ENCODE peak calls at places on chromosome 2, in seven cellular contexts. One of them, this sample, is unnamed.

GRCh38 chr2:128490321-128490720 is 171.7 kb upstream of the HS6ST1 start:
- DNase-seq in heart right ventricle: no peak
- DNase-seq in mammary epithelial cell: no peak
- DNase-seq in tibial artery: peak; percentile 10
- DNase-seq in ovary: no peak
- DNase-seq in GM12878: no peak
- DNase-seq in A673: no peak
- DNase-seq in this sample: no peak

GRCh38 chr2:16629044-16629443 is 36.6 kb downstream of the CYRIA start:
- DNase-seq in heart right ventricle: no peak
- DNase-seq in mammary epithelial cell: no peak
- DNase-seq in tibial artery: no peak
- DNase-seq in ovary: no peak
- DNase-seq in GM12878: no peak
- DNase-seq in A673: no peak
- DNase-seq in this sample: no peak

GRCh38 chr2:19706332-19706731 is 195.5 kb downstream of the TTC32 start:
- DNase-seq in heart right ventricle: no peak
- DNase-seq in mammary epithelial cell: peak; percentile 54
- DNase-seq in tibial artery: no peak
- DNase-seq in ovary: no peak
- DNase-seq in GM12878: no peak
- DNase-seq in A673: no peak
- DNase-seq in this sample: no peak

GRCh38 chr2:173571021-173571821 is 216.5 kb downstream of the CDCA7 start:
- DNase-seq in heart right ventricle: no peak
- DNase-seq in mammary epithelial cell: peak; percentile 30
- DNase-seq in tibial artery: no peak
- DNase-seq in ovary: no peak
- DNase-seq in GM12878: no peak
- DNase-seq in A673: peak; percentile 61
- DNase-seq in this sample: no peak

GRCh38 chr2:230441188-230441897 is 25.3 kb downstream of the SP100 start:
- DNase-seq in heart right ventricle: no peak
- DNase-seq in mammary epithelial cell: no peak
- DNase-seq in tibial artery: no peak
- DNase-seq in ovary: no peak
- DNase-seq in GM12878: peak; percentile 35
- DNase-seq in A673: no peak
- DNase-seq in this sample: no peak

GRCh38 chr2:58532641-58533040 is 291.5 kb upstream of the FANCL start:
- DNase-seq in heart right ventricle: no peak
- DNase-seq in mammary epithelial cell: peak; percentile 17
- DNase-seq in tibial artery: no peak
- DNase-seq in ovary: no peak
- DNase-seq in GM12878: no peak
- DNase-seq in A673: no peak
- DNase-seq in this sample: no peak

GRCh38 chr2:68726608-68727367 is 7.8 kb upstream of the ARHGAP25 start:
- DNase-seq in heart right ventricle: no peak
- DNase-seq in mammary epithelial cell: peak; percentile 34
- DNase-seq in tibial artery: no peak
- DNase-seq in ovary: no peak
- DNase-seq in GM12878: peak; percentile 68
- DNase-seq in A673: no peak
- DNase-seq in this sample: no peak

GRCh38 chr2:191245869-191246531 is 796 bp downstream of the MYO1B start:
- DNase-seq in heart right ventricle: peak; percentile 81
- DNase-seq in mammary epithelial cell: peak; percentile 77
- DNase-seq in tibial artery: peak; percentile 75
- DNase-seq in ovary: peak; percentile 69
- DNase-seq in GM12878: no peak
- DNase-seq in A673: peak; percentile 86
- DNase-seq in this sample: peak; percentile 88

GRCh38 chr2:217853301-217853881 is 149.4 kb downstream of the TNS1 start:
- DNase-seq in heart right ventricle: no peak
- DNase-seq in mammary epithelial cell: peak; percentile 59
- DNase-seq in tibial artery: no peak
- DNase-seq in ovary: no peak
- DNase-seq in GM12878: no peak
- DNase-seq in A673: no peak
- DNase-seq in this sample: no peak

GRCh38 chr2:55112229-55113016 is 62.2 kb upstream of the RTN4 start:
- DNase-seq in heart right ventricle: peak; percentile 84
- DNase-seq in mammary epithelial cell: no peak
- DNase-seq in tibial artery: peak; percentile 92
- DNase-seq in ovary: peak; percentile 85
- DNase-seq in GM12878: no peak
- DNase-seq in A673: no peak
- DNase-seq in this sample: peak; percentile 77

GRCh38 chr2:64608867-64609228 is 44.9 kb downstream of the SERTAD2 start:
- DNase-seq in heart right ventricle: no peak
- DNase-seq in mammary epithelial cell: no peak
- DNase-seq in tibial artery: no peak
- DNase-seq in ovary: peak; percentile 33
- DNase-seq in GM12878: no peak
- DNase-seq in A673: no peak
- DNase-seq in this sample: no peak

GRCh38 chr2:42979416-42979869 is 187.1 kb upstream of the HAAO start:
- DNase-seq in heart right ventricle: no peak
- DNase-seq in mammary epithelial cell: no peak
- DNase-seq in tibial artery: no peak
- DNase-seq in ovary: peak; percentile 12
- DNase-seq in GM12878: no peak
- DNase-seq in A673: no peak
- DNase-seq in this sample: no peak

GRCh38 chr2:63049291-63050185 is 1.1 kb upstream of the OTX1 start:
- DNase-seq in heart right ventricle: no peak
- DNase-seq in mammary epithelial cell: no peak
- DNase-seq in tibial artery: no peak
- DNase-seq in ovary: peak; percentile 18
- DNase-seq in GM12878: no peak
- DNase-seq in A673: no peak
- DNase-seq in this sample: no peak

GRCh38 chr2:45354776-45355175 is 256.3 kb downstream of the SRBD1 start:
- DNase-seq in heart right ventricle: no peak
- DNase-seq in mammary epithelial cell: no peak
- DNase-seq in tibial artery: no peak
- DNase-seq in ovary: no peak
- DNase-seq in GM12878: no peak
- DNase-seq in A673: no peak
- DNase-seq in this sample: no peak

GRCh38 chr2:178315488-178315948 is 121.2 kb downstream of the OSBPL6 start:
- DNase-seq in heart right ventricle: no peak
- DNase-seq in mammary epithelial cell: no peak
- DNase-seq in tibial artery: no peak
- DNase-seq in ovary: no peak
- DNase-seq in GM12878: no peak
- DNase-seq in A673: no peak
- DNase-seq in this sample: no peak

GRCh38 chr2:10717630-10718029 is 3.8 kb upstream of the ATP6V1C2 start:
- DNase-seq in heart right ventricle: no peak
- DNase-seq in mammary epithelial cell: peak; percentile 85
- DNase-seq in tibial artery: no peak
- DNase-seq in ovary: no peak
- DNase-seq in GM12878: no peak
- DNase-seq in A673: peak; percentile 72
- DNase-seq in this sample: no peak

GRCh38 chr2:9235388-9236344 is 29.1 kb downstream of the ASAP2 start:
- DNase-seq in heart right ventricle: no peak
- DNase-seq in mammary epithelial cell: peak; percentile 86
- DNase-seq in tibial artery: no peak
- DNase-seq in ovary: no peak
- DNase-seq in GM12878: no peak
- DNase-seq in A673: peak; percentile 60
- DNase-seq in this sample: peak; percentile 57

GRCh38 chr2:39325966-39326365 is 82.2 kb upstream of the CDKL4 start:
- DNase-seq in heart right ventricle: no peak
- DNase-seq in mammary epithelial cell: no peak
- DNase-seq in tibial artery: no peak
- DNase-seq in ovary: no peak
- DNase-seq in GM12878: no peak
- DNase-seq in A673: no peak
- DNase-seq in this sample: no peak

GRCh38 chr2:29123584-29124349 is 8.6 kb downstream of the CLIP4 start:
- DNase-seq in heart right ventricle: no peak
- DNase-seq in mammary epithelial cell: peak; percentile 92
- DNase-seq in tibial artery: no peak
- DNase-seq in ovary: no peak
- DNase-seq in GM12878: no peak
- DNase-seq in A673: no peak
- DNase-seq in this sample: no peak

GRCh38 chr2:138744709-138745108 is 35.5 kb downstream of the NXPH2 start:
- DNase-seq in heart right ventricle: no peak
- DNase-seq in mammary epithelial cell: no peak
- DNase-seq in tibial artery: no peak
- DNase-seq in ovary: no peak
- DNase-seq in GM12878: no peak
- DNase-seq in A673: no peak
- DNase-seq in this sample: no peak

GRCh38 chr2:120516323-120517314 is 170.7 kb downstream of the INHBB start:
- DNase-seq in heart right ventricle: no peak
- DNase-seq in mammary epithelial cell: no peak
- DNase-seq in tibial artery: no peak
- DNase-seq in ovary: no peak
- DNase-seq in GM12878: no peak
- DNase-seq in A673: no peak
- DNase-seq in this sample: no peak

GRCh38 chr2:44184106-44184505 is 15.4 kb downstream of the PPM1B start:
- DNase-seq in heart right ventricle: no peak
- DNase-seq in mammary epithelial cell: no peak
- DNase-seq in tibial artery: no peak
- DNase-seq in ovary: no peak
- DNase-seq in GM12878: no peak
- DNase-seq in A673: no peak
- DNase-seq in this sample: no peak

GRCh38 chr2:200408428-200409311 is 101.2 kb downstream of the KCTD18 start:
- DNase-seq in heart right ventricle: no peak
- DNase-seq in mammary epithelial cell: peak; percentile 76
- DNase-seq in tibial artery: no peak
- DNase-seq in ovary: no peak
- DNase-seq in GM12878: no peak
- DNase-seq in A673: peak; percentile 38
- DNase-seq in this sample: no peak

GRCh38 chr2:180983468-180984388 is 3.3 kb downstream of the UBE2E3 start:
- DNase-seq in heart right ventricle: peak; percentile 10
- DNase-seq in mammary epithelial cell: peak; percentile 54
- DNase-seq in tibial artery: no peak
- DNase-seq in ovary: no peak
- DNase-seq in GM12878: no peak
- DNase-seq in A673: peak; percentile 77
- DNase-seq in this sample: no peak

GRCh38 chr2:3482363-3482821 is 36.9 kb downstream of the ADI1 start:
- DNase-seq in heart right ventricle: no peak
- DNase-seq in mammary epithelial cell: no peak
- DNase-seq in tibial artery: peak; percentile 62
- DNase-seq in ovary: peak; percentile 14
- DNase-seq in GM12878: no peak
- DNase-seq in A673: no peak
- DNase-seq in this sample: peak; percentile 69

GRCh38 chr2:169983506-169983905 is 156.3 kb downstream of the UBR3 start:
- DNase-seq in heart right ventricle: no peak
- DNase-seq in mammary epithelial cell: no peak
- DNase-seq in tibial artery: no peak
- DNase-seq in ovary: no peak
- DNase-seq in GM12878: no peak
- DNase-seq in A673: no peak
- DNase-seq in this sample: no peak
- H3K9me3 ChIP-seq in heart right ventricle: no peaks in the 10 kb centered on the region
- H3K9me3 ChIP-seq in mammary epithelial cell: no peaks in the 10 kb centered on the region
- H3K9me3 ChIP-seq in tibial artery: no peaks in the 10 kb centered on the region
- H3K9me3 ChIP-seq in ovary: no peaks in the 10 kb centered on the region
- H3K9me3 ChIP-seq in GM12878: no peaks in the 10 kb centered on the region
- H3K9me3 ChIP-seq in A673: no peaks in the 10 kb centered on the region
- H3K9me3 ChIP-seq in this sample: no peaks in the 10 kb centered on the region

DNA sequence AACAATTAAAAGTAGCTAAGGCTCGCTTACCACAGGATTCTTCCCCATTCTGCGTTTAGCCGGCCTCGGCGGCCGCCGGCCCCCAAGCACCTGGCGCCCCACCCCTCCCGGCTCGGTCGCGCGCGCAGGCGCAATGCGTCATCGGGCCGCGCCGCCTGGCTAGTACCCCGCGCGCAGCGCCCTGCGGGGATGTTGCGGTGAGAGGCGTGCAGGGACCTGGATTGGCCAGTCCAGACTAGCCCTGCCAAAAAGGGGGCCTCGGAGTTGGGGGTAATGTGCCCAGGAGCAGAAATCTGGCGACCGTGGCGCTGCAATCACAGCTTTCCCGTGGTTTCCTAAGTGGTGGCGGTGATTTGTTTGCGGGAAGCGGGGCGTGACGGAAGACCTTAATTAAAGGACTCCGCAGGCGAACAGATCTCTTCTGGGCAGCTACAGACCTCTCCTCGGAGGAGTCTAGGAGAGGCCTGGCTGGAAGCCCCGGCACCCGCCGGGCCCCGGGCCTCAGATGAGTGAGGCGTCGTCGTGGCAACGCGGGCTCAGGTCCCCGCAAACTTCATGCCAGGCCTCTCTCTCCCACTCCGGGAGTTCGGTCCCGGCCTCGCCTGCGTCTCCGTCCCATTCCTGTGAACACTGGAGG is 606 bp downstream of the TMEM237 start:
- DNase-seq in heart right ventricle: peak; percentile 76
- DNase-seq in mammary epithelial cell: peak; percentile 81
- DNase-seq in tibial artery: peak; percentile 87
- DNase-seq in ovary: peak; percentile 85
- DNase-seq in GM12878: peak; percentile 1
- DNase-seq in A673: peak; percentile 88
- DNase-seq in this sample: peak; percentile 95
- H3K9me3 ChIP-seq in heart right ventricle: no peaks in the 10 kb centered on the region
- H3K9me3 ChIP-seq in mammary epithelial cell: no peaks in the 10 kb centered on the region
- H3K9me3 ChIP-seq in tibial artery: no peaks in the 10 kb centered on the region
- H3K9me3 ChIP-seq in ovary: no peaks in the 10 kb centered on the region
- H3K9me3 ChIP-seq in GM12878: no peaks in the 10 kb centered on the region
- H3K9me3 ChIP-seq in A673: no peaks in the 10 kb centered on the region
- H3K9me3 ChIP-seq in this sample: no peaks in the 10 kb centered on the region

DNA sequence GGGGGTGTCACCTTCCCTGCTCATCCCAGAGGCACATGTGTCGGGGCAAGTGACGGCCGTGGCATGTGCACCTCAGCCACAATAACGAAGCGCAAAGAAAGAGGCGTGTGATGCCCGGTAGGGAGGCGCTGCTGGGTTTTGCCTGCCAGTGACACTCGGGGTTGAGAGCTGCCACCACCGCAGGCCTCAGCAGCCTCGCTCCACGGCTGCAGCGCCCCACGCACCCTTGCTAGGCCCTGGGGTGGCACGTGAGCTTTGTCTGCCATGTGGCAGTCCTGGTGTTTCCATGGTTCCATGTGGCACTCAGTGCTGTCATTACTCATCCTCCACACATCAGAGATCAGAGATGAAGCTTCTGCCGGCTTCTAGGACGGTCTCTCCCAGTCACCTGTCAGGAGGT is 136.0 kb upstream of the AGAP1 start:
- DNase-seq in heart right ventricle: no peak
- DNase-seq in mammary epithelial cell: no peak
- DNase-seq in tibial artery: no peak
- DNase-seq in ovary: no peak
- DNase-seq in GM12878: no peak
- DNase-seq in A673: no peak
- DNase-seq in this sample: no peak
- H3K9me3 ChIP-seq in heart right ventricle: no peaks in the 10 kb centered on the region
- H3K9me3 ChIP-seq in mammary epithelial cell: no peaks in the 10 kb centered on the region
- H3K9me3 ChIP-seq in tibial artery: no peaks in the 10 kb centered on the region
- H3K9me3 ChIP-seq in ovary: no peaks in the 10 kb centered on the region
- H3K9me3 ChIP-seq in GM12878: no peaks in the 10 kb centered on the region
- H3K9me3 ChIP-seq in A673: no peaks in the 10 kb centered on the region
- H3K9me3 ChIP-seq in this sample: no peaks in the 10 kb centered on the region

GRCh38 chr2:95054016-95054415 is 28.5 kb downstream of the MAL start:
- DNase-seq in heart right ventricle: no peak
- DNase-seq in mammary epithelial cell: no peak
- DNase-seq in tibial artery: no peak
- DNase-seq in ovary: no peak
- DNase-seq in GM12878: no peak
- DNase-seq in A673: no peak
- DNase-seq in this sample: no peak
- H3K9me3 ChIP-seq in heart right ventricle: no peaks in the 10 kb centered on the region
- H3K9me3 ChIP-seq in mammary epithelial cell: no peaks in the 10 kb centered on the region
- H3K9me3 ChIP-seq in tibial artery: no peaks in the 10 kb centered on the region
- H3K9me3 ChIP-seq in ovary: no peaks in the 10 kb centered on the region
- H3K9me3 ChIP-seq in GM12878: no peaks in the 10 kb centered on the region
- H3K9me3 ChIP-seq in A673: no peaks in the 10 kb centered on the region
- H3K9me3 ChIP-seq in this sample: no peaks in the 10 kb centered on the region